ENCODE peak calls at places on chromosomes 4 and X, in nine cellular contexts. S is stomach, J is breast epithelium, G is upper lobe of left lung, A is spleen, B is IMR-90, U is GM12878, X is suprapubic skin, D is tibial nerve. T is an unnamed sample. For H3K27me3 and H3K4me1, the result is how much of the 10 kb centered on the place peaks cover.

GRCh38 chrX:153878969-153879653 is 6.9 kb downstream of the L1CAM start:
- DNase-seq in S (no peak), J (no peak), G (no peak), A (peak), B (no peak), U (no peak), X (no peak), D (no peak), T (no peak)

GRCh38 chr4:153440475-153440874 is 25.7 kb upstream of the TMEM131L start:
- DNase-seq in S (no peak), J (no peak), G (no peak), A (no peak), B (no peak), U (peak), X (no peak), D (no peak), T (no peak)

GRCh38 chrX:22134681-22135080 is 102.6 kb downstream of the PHEX start:
- DNase-seq in S (no peak), J (no peak), G (no peak), A (no peak), B (peak), U (no peak), X (no peak), D (no peak), T (no peak)

GRCh38 chrX:138067415-138067814 is 501.5 kb downstream of the ZIC3 start:
- DNase-seq in S (no peak), J (no peak), G (no peak), A (no peak), B (no peak), U (no peak), X (no peak), D (no peak), T (no peak)

GRCh38 chr4:183658362-183659028 is 490 bp downstream of the RWDD4 start:
- DNase-seq in S (no peak), J (no peak), G (peak), A (peak), B (peak), U (no peak), X (no peak), D (no peak), T (peak)

GRCh38 chr4:40212674-40213504 is 16.1 kb downstream of the RHOH start:
- DNase-seq in S (no peak), J (no peak), G (no peak), A (no peak), B (peak), U (no peak), X (no peak), D (no peak), T (no peak)

GRCh38 chr4:123017636-123018390 is 95.4 kb upstream of the NUDT6 start:
- DNase-seq in S (no peak), J (no peak), G (no peak), A (no peak), B (peak), U (no peak), X (no peak), D (no peak), T (no peak)

GRCh38 chr4:153464068-153464467 is 2.1 kb upstream of the TMEM131L start:
- DNase-seq in S (no peak), J (no peak), G (no peak), A (no peak), B (peak), U (no peak), X (no peak), D (no peak), T (no peak)

DNA sequence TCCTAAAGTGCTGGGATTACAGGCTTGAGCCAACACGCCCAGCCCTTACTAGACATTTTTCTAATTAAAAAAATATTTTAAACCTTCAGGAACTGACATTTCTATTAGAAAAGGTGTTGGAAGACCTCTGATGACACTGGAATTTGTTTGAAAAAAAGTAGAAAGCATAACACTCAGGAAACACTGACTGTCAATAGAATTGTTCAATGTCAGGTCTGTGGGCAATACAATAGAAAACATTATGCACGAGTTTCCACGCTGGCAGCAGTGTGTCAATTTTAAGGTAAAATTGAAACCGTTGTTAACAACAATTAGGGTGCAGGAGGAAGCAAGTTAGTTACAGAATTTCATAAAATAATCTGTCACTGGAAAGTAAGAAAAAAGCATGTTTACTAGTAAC is 140.7 kb upstream of the KLHL4 start:
- DNase-seq in S (no peak), J (no peak), G (no peak), A (no peak), B (no peak), U (no peak), X (no peak), D (no peak), T (no peak)
- H3K27me3 ChIP-seq in S (under half), J (under half), G (under half), A (under half), B (under half), U (under half), X (under half), D (under half), T (under half)

GRCh38 chr4:73392936-73393335 is 11.2 kb upstream of the ALB start:
- DNase-seq in S (no peak), J (no peak), G (no peak), A (no peak), B (no peak), U (no peak), X (no peak), D (no peak), T (no peak)

GRCh38 chr4:73391774-73392173 is 12.3 kb upstream of the ALB start:
- DNase-seq in S (no peak), J (no peak), G (no peak), A (no peak), B (no peak), U (no peak), X (no peak), D (no peak), T (no peak)

GRCh38 chr4:73401412-73401811 is 2.7 kb upstream of the ALB start:
- DNase-seq in S (no peak), J (no peak), G (no peak), A (no peak), B (no peak), U (no peak), X (no peak), D (no peak), T (no peak)

GRCh38 chr4:73396304-73396703 is 7.8 kb upstream of the ALB start:
- DNase-seq in S (no peak), J (no peak), G (no peak), A (no peak), B (no peak), U (no peak), X (no peak), D (no peak), T (no peak)

GRCh38 chr4:73396993-73397972 is 6.8 kb upstream of the ALB start:
- DNase-seq in S (no peak), J (no peak), G (no peak), A (no peak), B (no peak), U (no peak), X (no peak), D (no peak), T (no peak)
- H3K4me1 ChIP-seq in S (under half), J (under half), G (under half), A (under half), B (under half), U (under half), X (under half), D (under half), T (under half)

GRCh38 chr4:35166437-35166836 is 1077.9 kb downstream of the ARAP2 start:
- DNase-seq in S (no peak), J (no peak), G (no peak), A (no peak), B (no peak), U (no peak), X (no peak), D (no peak), T (no peak)

GRCh38 chr4:35167385-35167784 is 1076.9 kb downstream of the ARAP2 start:
- DNase-seq in S (no peak), J (no peak), G (no peak), A (no peak), B (no peak), U (no peak), X (no peak), D (no peak), T (no peak)

GRCh38 chr4:35164063-35164462 is 1080.3 kb downstream of the ARAP2 start:
- DNase-seq in S (no peak), J (no peak), G (no peak), A (no peak), B (no peak), U (no peak), X (no peak), D (no peak), T (no peak)

GRCh38 chr4:35163189-35163588 is 1081.1 kb downstream of the ARAP2 start:
- DNase-seq in S (no peak), J (no peak), G (no peak), A (no peak), B (no peak), U (no peak), X (no peak), D (no peak), T (no peak)
- TF ChIP-seq POLR2A in S (no peak), J (no peak), G (no peak), A (no peak), B (no peak), U (no peak), X (no peak), D (no peak), T (no peak)

GRCh38 chr4:105895609-105896460 is 564 bp downstream of the NPNT start:
- DNase-seq in S (no peak), J (peak), G (peak), A (no peak), B (no peak), U (no peak), X (no peak), D (no peak), T (peak)

GRCh38 chr4:105894570-105895323 is 524 bp upstream of the NPNT start:
- DNase-seq in S (no peak), J (no peak), G (no peak), A (no peak), B (no peak), U (no peak), X (no peak), D (no peak), T (no peak)

GRCh38 chr4:105895324-105895608 is at the start of gene NPNT:
- DNase-seq in S (no peak), J (no peak), G (peak), A (peak), B (no peak), U (no peak), X (no peak), D (no peak), T (no peak)

GRCh38 chr4:105896984-105897760 is 1.9 kb downstream of the NPNT start:
- DNase-seq in S (no peak), J (no peak), G (no peak), A (no peak), B (no peak), U (no peak), X (no peak), D (no peak), T (no peak)

DNA sequence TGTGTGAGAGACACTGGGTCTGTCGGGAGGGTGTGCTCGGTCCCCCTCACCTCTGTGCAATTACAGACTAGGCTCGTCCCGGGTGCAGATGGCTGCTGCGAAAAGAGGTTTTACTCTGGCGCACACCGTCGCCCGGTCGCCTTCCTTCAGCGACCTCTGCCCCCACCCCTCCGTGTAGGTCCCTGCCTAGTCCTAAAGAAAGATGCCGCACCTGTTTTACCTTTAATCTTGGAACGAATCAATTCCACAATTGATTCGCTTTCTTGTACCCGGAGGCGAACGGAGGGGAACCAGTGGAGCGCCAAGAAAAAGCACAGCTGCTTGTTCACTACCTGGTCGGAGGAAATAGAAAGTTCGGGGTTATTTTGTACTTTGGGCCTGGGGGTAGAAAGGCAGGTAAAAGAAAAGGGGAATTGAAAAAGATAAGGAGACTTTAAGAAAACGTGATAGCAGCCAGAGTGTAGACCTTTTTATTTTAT is 1.2 kb downstream of the NPNT start:
- DNase-seq in S (no peak), J (no peak), G (no peak), A (no peak), B (no peak), U (no peak), X (no peak), D (no peak), T (no peak)
- H3K27me3 ChIP-seq in S (under half), J (under half), G (under half), A (under half), B (under half), U (under half), X (under half), D (under half), T (under half)

GRCh38 chr4:6951880-6952381 is 42.3 kb downstream of the TBC1D14 start:
- DNase-seq in S (no peak), J (no peak), G (no peak), A (peak), B (no peak), U (no peak), X (peak), D (no peak), T (no peak)
- H3K4me1 ChIP-seq in S (half or more), J (under half), G (under half), A (under half), B (under half), U (under half), X (under half), D (under half), T (under half)

GRCh38 chr4:10117424-10118354 is 1.1 kb upstream of the WDR1 start:
- DNase-seq in S (no peak), J (no peak), G (no peak), A (no peak), B (no peak), U (peak), X (no peak), D (no peak), T (peak)

GRCh38 chr4:10114607-10115006 is 2.0 kb downstream of the WDR1 start:
- DNase-seq in S (no peak), J (no peak), G (no peak), A (no peak), B (no peak), U (no peak), X (no peak), D (no peak), T (no peak)

GRCh38 chr4:10115271-10115656 is 1.3 kb downstream of the WDR1 start:
- DNase-seq in S (no peak), J (no peak), G (no peak), A (no peak), B (peak), U (no peak), X (no peak), D (no peak), T (no peak)

GRCh38 chr4:10116625-10117423 is at the start of gene WDR1:
- DNase-seq in S (peak), J (peak), G (peak), A (peak), B (peak), U (peak), X (peak), D (peak), T (peak)

DNA sequence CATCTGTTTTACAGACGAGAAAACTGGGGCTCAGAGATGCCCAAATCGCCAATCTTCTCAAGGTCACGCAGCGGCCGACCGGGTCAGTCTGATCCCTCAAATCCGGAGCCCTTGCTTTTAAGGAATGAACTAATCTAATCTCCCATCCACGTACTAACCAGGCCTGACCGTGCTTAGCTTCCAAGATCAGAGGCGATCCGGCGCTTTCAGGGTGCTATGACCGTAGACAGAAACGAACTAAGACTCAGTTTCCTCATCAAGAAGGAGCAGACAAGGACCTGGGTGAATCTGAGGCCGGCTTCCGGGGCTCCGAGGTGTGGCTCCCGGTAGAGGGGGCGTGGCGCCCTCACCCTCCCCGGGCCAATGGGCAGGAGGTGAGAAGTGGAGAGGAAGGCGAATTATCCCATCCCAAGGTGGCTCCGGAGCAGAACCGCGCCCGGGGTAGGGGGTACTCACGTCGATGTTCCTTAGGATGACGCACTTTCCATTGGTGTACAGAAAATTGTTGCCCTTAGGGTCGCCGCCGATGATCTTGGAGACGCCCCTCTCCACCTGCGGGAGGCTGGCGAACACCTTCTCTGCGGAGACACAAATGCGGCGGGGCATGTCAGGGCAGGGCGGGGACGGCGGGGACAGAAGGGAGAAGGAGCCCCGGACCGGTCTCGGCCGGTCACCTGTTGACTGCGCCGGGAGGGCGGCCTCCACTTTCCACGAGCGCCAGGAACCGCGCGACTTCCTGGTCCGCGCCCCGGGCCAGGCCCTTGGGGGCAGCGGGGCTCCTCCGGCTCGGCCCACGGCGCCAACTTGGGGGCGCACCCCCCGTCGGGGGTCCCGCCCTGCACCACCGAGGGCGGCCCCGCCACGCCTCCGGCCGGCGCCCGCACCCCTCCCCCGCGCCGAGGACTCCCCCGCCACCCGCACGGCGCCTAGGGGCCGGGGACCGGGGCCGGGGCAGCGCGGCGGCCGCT is 658 bp downstream of the WDR1 start:
- DNase-seq in S (peak), J (peak), G (peak), A (peak), B (no peak), U (peak), X (no peak), D (no peak), T (peak)
- TF ChIP-seq POLR2A in S (no peak), J (no peak), G (no peak), A (no peak), B (no peak), U (peak), X (no peak), D (no peak), T (no peak)

DNA sequence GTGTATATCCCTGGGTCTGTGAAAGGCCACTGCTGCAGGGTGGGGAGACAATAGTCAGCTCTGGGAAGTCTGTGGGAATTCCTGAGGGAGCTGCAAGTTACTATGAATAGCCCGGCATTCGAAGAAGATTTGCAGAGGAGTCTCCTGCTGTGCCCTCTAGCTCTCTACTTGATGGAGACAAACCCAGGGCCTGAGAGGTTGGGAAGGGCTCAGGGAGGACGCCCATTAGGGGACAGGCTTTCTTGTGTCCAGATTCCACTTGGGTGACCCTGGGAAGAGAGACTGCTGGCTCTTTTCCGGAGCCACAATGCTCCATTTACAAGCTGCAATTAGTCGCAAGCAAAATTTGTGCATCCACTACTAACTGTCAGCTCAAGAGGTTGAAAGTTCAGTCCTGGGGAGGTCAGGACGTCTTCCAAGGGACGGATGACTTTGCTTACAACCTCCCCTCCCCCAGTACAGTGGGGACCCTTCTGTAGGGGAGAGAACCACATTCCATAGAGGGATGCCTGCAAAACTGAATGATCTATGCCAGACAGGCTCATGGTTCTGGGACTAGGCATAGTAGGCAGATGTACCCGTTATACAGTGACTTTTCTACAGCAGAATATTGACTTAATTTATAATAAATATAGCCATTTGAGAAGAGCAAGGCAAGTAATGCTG is 48.2 kb upstream of the PHOX2B start:
- DNase-seq in S (no peak), J (no peak), G (no peak), A (no peak), B (no peak), U (no peak), X (no peak), D (no peak), T (no peak)
- H3K27me3 ChIP-seq in S (under half), J (under half), G (under half), A (under half), B (under half), U (under half), X (under half), D (under half), T (under half)

DNA sequence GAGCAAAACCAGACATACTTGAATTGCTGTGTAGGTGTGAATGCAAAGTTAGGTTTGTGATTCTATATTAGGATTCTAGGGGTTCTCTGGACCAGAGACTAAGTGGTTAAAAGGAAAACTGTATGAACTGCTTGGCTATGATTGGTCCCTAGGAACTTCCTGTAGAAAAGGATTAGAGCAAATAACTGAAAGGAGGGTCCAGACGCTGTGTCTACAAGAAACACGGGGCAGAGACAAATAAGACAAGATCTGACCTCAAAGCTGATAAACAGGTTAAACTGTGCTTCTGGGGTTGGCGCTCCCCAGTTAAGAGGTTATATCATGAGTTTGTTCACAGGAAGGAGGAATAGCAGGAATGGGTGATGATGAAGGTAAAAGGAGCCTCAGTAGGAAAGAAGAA is 183.6 kb downstream of the MGST2 start:
- DNase-seq in S (no peak), J (no peak), G (no peak), A (no peak), B (no peak), U (no peak), X (no peak), D (no peak), T (no peak)
- H3K4me1 ChIP-seq in S (under half), J (under half), G (under half), A (under half), B (under half), U (under half), X (under half), D (under half), T (under half)

GRCh38 chr4:156019238-156019637 is 65.6 kb upstream of the CTSO start:
- DNase-seq in S (no peak), J (no peak), G (no peak), A (no peak), B (no peak), U (no peak), X (no peak), D (no peak), T (no peak)

DNA sequence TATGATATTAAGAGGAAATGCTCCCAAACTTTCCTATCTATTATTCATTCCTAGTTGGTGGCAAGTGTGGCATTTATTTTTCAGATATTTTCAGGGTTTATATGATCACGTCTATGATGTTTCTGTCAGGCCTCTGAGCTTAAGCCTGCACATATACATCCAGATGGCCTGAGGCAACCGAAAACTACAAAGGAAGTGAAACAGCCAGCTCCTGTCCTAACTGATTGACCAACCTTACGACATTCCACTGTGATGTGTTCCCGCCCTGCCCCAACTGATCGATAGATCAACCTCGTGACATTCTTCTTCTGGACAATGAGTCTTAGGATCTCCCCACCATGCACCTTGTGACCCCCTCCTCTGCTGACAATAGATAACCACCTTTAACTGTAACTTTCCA is 67.6 kb upstream of the CTSO start:
- DNase-seq in S (no peak), J (no peak), G (no peak), A (no peak), B (no peak), U (no peak), X (no peak), D (no peak), T (no peak)
- TF ChIP-seq POLR2A in S (no peak), J (no peak), G (no peak), A (no peak), B (no peak), U (no peak), X (no peak), D (no peak), T (no peak)